ENCODE peak calls at places on chromosomes 5 and 9, in six cellular contexts. T is ovary; Y is CD8-positive, alpha-beta memory T cell; N is DMS153; R is astrocyte of the spinal cord; Z is CD8-positive, alpha-beta T cell. J is an unnamed sample.

GRCh38 chr5:110873773-110874437 is 135.1 kb downstream of the SLC25A46 start:
- DNase-seq in T (no peak), Y (no peak), N (no peak), R (no peak), Z (no peak), J (no peak)

GRCh38 chr5:43000914-43001313 is 39.2 kb downstream of the ANXA2R start:
- DNase-seq in T (no peak), Y (no peak), N (no peak), R (no peak), Z (no peak), J (no peak)

GRCh38 chr5:151234476-151235238 is 10.8 kb upstream of the CCDC69 start:
- DNase-seq in T (peak; percentile 84), Y (peak; percentile 27), N (no peak), R (peak; percentile 50), Z (no peak), J (no peak)

GRCh38 chr9:112556497-112557085 is 70.0 kb downstream of the KIAA1958 start:
- DNase-seq in T (no peak), Y (no peak), N (no peak), R (peak; percentile 45), Z (no peak), J (no peak)

GRCh38 chr5:118224546-118224945 is 763.8 kb downstream of the DTWD2 start:
- DNase-seq in T (no peak), Y (no peak), N (no peak), R (peak; percentile 93), Z (no peak), J (no peak)

GRCh38 chr5:66828551-66829421 is 232.6 kb downstream of the MAST4 start:
- DNase-seq in T (peak; percentile 54), Y (peak; percentile 48), N (peak; percentile 21), R (peak; percentile 83), Z (peak; percentile 34), J (peak; percentile 46)

GRCh38 chr5:40227366-40227765 is 452.3 kb upstream of the PTGER4 start:
- DNase-seq in T (no peak), Y (no peak), N (no peak), R (peak; percentile 34), Z (no peak), J (no peak)

GRCh38 chr5:57494104-57495098 is 11.8 kb upstream of the ACTBL2 start:
- DNase-seq in T (peak; percentile 40), Y (no peak), N (peak; percentile 84), R (peak; percentile 98), Z (no peak), J (peak; percentile 9)

GRCh38 chr9:85514256-85514655 is 227.5 kb downstream of the AGTPBP1 start:
- DNase-seq in T (no peak), Y (no peak), N (no peak), R (peak; percentile 15), Z (no peak), J (no peak)

GRCh38 chr9:118595719-118596305 is 773.4 kb downstream of the BRINP1 start:
- DNase-seq in T (no peak), Y (no peak), N (peak; percentile 67), R (peak; percentile 58), Z (no peak), J (peak; percentile 20)

GRCh38 chr9:112002847-112003457 is 106.3 kb downstream of the UGCG start:
- DNase-seq in T (no peak), Y (no peak), N (no peak), R (peak; percentile 43), Z (no peak), J (no peak)

GRCh38 chr5:144017119-144017518 is 153.3 kb downstream of the YIPF5 start:
- DNase-seq in T (no peak), Y (no peak), N (no peak), R (no peak), Z (no peak), J (no peak)

GRCh38 chr9:119284587-119285337 is 84.5 kb downstream of the BRINP1 start:
- DNase-seq in T (no peak), Y (no peak), N (no peak), R (no peak), Z (no peak), J (no peak)

GRCh38 chr5:177445052-177446016 is 1.3 kb upstream of the PRR7 start:
- DNase-seq in T (no peak), Y (peak; percentile 61), N (no peak), R (no peak), Z (no peak), J (no peak)

GRCh38 chr5:42944989-42945388 is 95.1 kb downstream of the ANXA2R start:
- DNase-seq in T (no peak), Y (no peak), N (no peak), R (peak; percentile 94), Z (no peak), J (no peak)